ENCODE peak calls at places on chromosomes 11 and 22, in eight cellular contexts. One of them, this sample, is unnamed.

GRCh38 chr11:92735039-92735438 is 234.4 kb upstream of the MTNR1B start:
- DNase-seq in fibroblast of lung: no peak
- DNase-seq in foreskin keratinocyte: no peak
- DNase-seq in right lobe of liver: no peak
- DNase-seq in mammary epithelial cell: no peak
- DNase-seq in colonic mucosa: no peak
- DNase-seq in cardiac muscle cell: peak
- DNase-seq in caudate nucleus: no peak
- DNase-seq in this sample: no peak

GRCh38 chr11:35815556-35816315 is 128.1 kb upstream of the LDLRAD3 start:
- DNase-seq in fibroblast of lung: peak
- DNase-seq in foreskin keratinocyte: no peak
- DNase-seq in right lobe of liver: no peak
- DNase-seq in mammary epithelial cell: no peak
- DNase-seq in colonic mucosa: no peak
- DNase-seq in cardiac muscle cell: peak
- DNase-seq in caudate nucleus: no peak
- DNase-seq in this sample: no peak

GRCh38 chr22:35930933-35931332 is 97.7 kb downstream of the RBFOX2 start:
- DNase-seq in fibroblast of lung: peak
- DNase-seq in foreskin keratinocyte: no peak
- DNase-seq in right lobe of liver: no peak
- DNase-seq in mammary epithelial cell: peak
- DNase-seq in colonic mucosa: no peak
- DNase-seq in cardiac muscle cell: peak
- DNase-seq in caudate nucleus: no peak
- DNase-seq in this sample: no peak

GRCh38 chr22:50157976-50158375 is 12.6 kb upstream of the PANX2 start:
- DNase-seq in fibroblast of lung: no peak
- DNase-seq in foreskin keratinocyte: peak
- DNase-seq in right lobe of liver: no peak
- DNase-seq in mammary epithelial cell: peak
- DNase-seq in colonic mucosa: peak
- DNase-seq in cardiac muscle cell: no peak
- DNase-seq in caudate nucleus: no peak
- DNase-seq in this sample: peak

GRCh38 chr11:128422576-128423370 is 164.6 kb downstream of the ETS1 start:
- DNase-seq in fibroblast of lung: no peak
- DNase-seq in foreskin keratinocyte: no peak
- DNase-seq in right lobe of liver: no peak
- DNase-seq in mammary epithelial cell: no peak
- DNase-seq in colonic mucosa: no peak
- DNase-seq in cardiac muscle cell: no peak
- DNase-seq in caudate nucleus: no peak
- DNase-seq in this sample: peak

GRCh38 chr22:45709004-45709739 is 37.5 kb downstream of the ATXN10 start:
- DNase-seq in fibroblast of lung: peak
- DNase-seq in foreskin keratinocyte: no peak
- DNase-seq in right lobe of liver: no peak
- DNase-seq in mammary epithelial cell: peak
- DNase-seq in colonic mucosa: no peak
- DNase-seq in cardiac muscle cell: peak
- DNase-seq in caudate nucleus: no peak
- DNase-seq in this sample: no peak

GRCh38 chr11:133966147-133966546 is 9.4 kb upstream of the IGSF9B start:
- DNase-seq in fibroblast of lung: no peak
- DNase-seq in foreskin keratinocyte: no peak
- DNase-seq in right lobe of liver: no peak
- DNase-seq in mammary epithelial cell: no peak
- DNase-seq in colonic mucosa: no peak
- DNase-seq in cardiac muscle cell: no peak
- DNase-seq in caudate nucleus: no peak
- DNase-seq in this sample: no peak

GRCh38 chr22:26990503-26991189 is 333.3 kb downstream of the MIAT start:
- DNase-seq in fibroblast of lung: no peak
- DNase-seq in foreskin keratinocyte: no peak
- DNase-seq in right lobe of liver: no peak
- DNase-seq in mammary epithelial cell: no peak
- DNase-seq in colonic mucosa: no peak
- DNase-seq in cardiac muscle cell: no peak
- DNase-seq in caudate nucleus: no peak
- DNase-seq in this sample: no peak

GRCh38 chr22:47793304-47794101 is 1031.1 kb downstream of the TBC1D22A start:
- DNase-seq in fibroblast of lung: no peak
- DNase-seq in foreskin keratinocyte: no peak
- DNase-seq in right lobe of liver: no peak
- DNase-seq in mammary epithelial cell: no peak
- DNase-seq in colonic mucosa: no peak
- DNase-seq in cardiac muscle cell: no peak
- DNase-seq in caudate nucleus: no peak
- DNase-seq in this sample: peak

GRCh38 chr11:59119826-59120225 is 12.8 kb downstream of the FAM111B start:
- DNase-seq in fibroblast of lung: no peak
- DNase-seq in foreskin keratinocyte: no peak
- DNase-seq in right lobe of liver: no peak
- DNase-seq in mammary epithelial cell: no peak
- DNase-seq in colonic mucosa: no peak
- DNase-seq in cardiac muscle cell: no peak
- DNase-seq in caudate nucleus: no peak
- DNase-seq in this sample: no peak

GRCh38 chr11:59117774-59118173 is 10.7 kb downstream of the FAM111B start:
- DNase-seq in fibroblast of lung: no peak
- DNase-seq in foreskin keratinocyte: no peak
- DNase-seq in right lobe of liver: no peak
- DNase-seq in mammary epithelial cell: no peak
- DNase-seq in colonic mucosa: no peak
- DNase-seq in cardiac muscle cell: no peak
- DNase-seq in caudate nucleus: no peak
- DNase-seq in this sample: no peak

GRCh38 chr11:59112494-59112893 is 5.5 kb downstream of the FAM111B start:
- DNase-seq in fibroblast of lung: peak
- DNase-seq in foreskin keratinocyte: no peak
- DNase-seq in right lobe of liver: no peak
- DNase-seq in mammary epithelial cell: no peak
- DNase-seq in colonic mucosa: no peak
- DNase-seq in cardiac muscle cell: no peak
- DNase-seq in caudate nucleus: no peak
- DNase-seq in this sample: no peak

GRCh38 chr11:59115556-59115955 is 8.5 kb downstream of the FAM111B start:
- DNase-seq in fibroblast of lung: no peak
- DNase-seq in foreskin keratinocyte: no peak
- DNase-seq in right lobe of liver: no peak
- DNase-seq in mammary epithelial cell: no peak
- DNase-seq in colonic mucosa: no peak
- DNase-seq in cardiac muscle cell: no peak
- DNase-seq in caudate nucleus: no peak
- DNase-seq in this sample: no peak

DNA sequence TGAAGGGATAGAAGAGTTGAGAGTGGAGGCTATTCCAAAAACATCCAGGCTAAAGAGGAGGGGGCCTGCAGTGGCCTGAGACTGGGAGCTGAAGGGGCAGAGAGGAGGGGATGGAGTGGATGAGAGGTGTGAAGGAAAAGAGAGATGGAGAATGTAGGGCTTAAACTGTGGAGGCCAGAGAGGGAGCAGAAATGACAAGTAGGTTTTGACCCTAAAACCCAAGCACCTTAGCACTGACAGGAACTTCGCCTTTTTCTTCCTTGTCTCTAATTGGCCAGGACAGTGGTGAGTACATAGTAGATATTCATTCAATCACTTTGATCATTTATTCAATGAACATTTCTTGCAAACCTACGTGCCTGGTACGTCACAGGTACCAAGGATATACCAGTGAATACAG is 7.3 kb downstream of the FAM111B start:
- DNase-seq in fibroblast of lung: no peak
- DNase-seq in foreskin keratinocyte: no peak
- DNase-seq in right lobe of liver: no peak
- DNase-seq in mammary epithelial cell: no peak
- DNase-seq in colonic mucosa: no peak
- DNase-seq in cardiac muscle cell: no peak
- DNase-seq in caudate nucleus: no peak
- DNase-seq in this sample: no peak
- H3K27ac ChIP-seq in fibroblast of lung: no peak
- H3K27ac ChIP-seq in foreskin keratinocyte: no peak
- H3K27ac ChIP-seq in right lobe of liver: no peak
- H3K27ac ChIP-seq in mammary epithelial cell: no peak
- H3K27ac ChIP-seq in colonic mucosa: no peak
- H3K27ac ChIP-seq in cardiac muscle cell: no peak
- H3K27ac ChIP-seq in caudate nucleus: no peak
- H3K27ac ChIP-seq in this sample: no peak

GRCh38 chr22:21978564-21979386 is 3.8 kb downstream of the TOP3B start:
- DNase-seq in fibroblast of lung: no peak
- DNase-seq in foreskin keratinocyte: no peak
- DNase-seq in right lobe of liver: peak
- DNase-seq in mammary epithelial cell: no peak
- DNase-seq in colonic mucosa: no peak
- DNase-seq in cardiac muscle cell: no peak
- DNase-seq in caudate nucleus: no peak
- DNase-seq in this sample: no peak

GRCh38 chr22:21984793-21985192 is 2.2 kb upstream of the TOP3B start:
- DNase-seq in fibroblast of lung: peak
- DNase-seq in foreskin keratinocyte: no peak
- DNase-seq in right lobe of liver: no peak
- DNase-seq in mammary epithelial cell: peak
- DNase-seq in colonic mucosa: no peak
- DNase-seq in cardiac muscle cell: peak
- DNase-seq in caudate nucleus: no peak
- DNase-seq in this sample: no peak

GRCh38 chr22:21980547-21980946 is 2.0 kb downstream of the TOP3B start:
- DNase-seq in fibroblast of lung: no peak
- DNase-seq in foreskin keratinocyte: no peak
- DNase-seq in right lobe of liver: peak
- DNase-seq in mammary epithelial cell: no peak
- DNase-seq in colonic mucosa: no peak
- DNase-seq in cardiac muscle cell: no peak
- DNase-seq in caudate nucleus: no peak
- DNase-seq in this sample: peak

GRCh38 chr22:21982338-21982965 is at the start of gene TOP3B:
- DNase-seq in fibroblast of lung: peak
- DNase-seq in foreskin keratinocyte: no peak
- DNase-seq in right lobe of liver: peak
- DNase-seq in mammary epithelial cell: peak
- DNase-seq in colonic mucosa: peak
- DNase-seq in cardiac muscle cell: peak
- DNase-seq in caudate nucleus: peak
- DNase-seq in this sample: peak

DNA sequence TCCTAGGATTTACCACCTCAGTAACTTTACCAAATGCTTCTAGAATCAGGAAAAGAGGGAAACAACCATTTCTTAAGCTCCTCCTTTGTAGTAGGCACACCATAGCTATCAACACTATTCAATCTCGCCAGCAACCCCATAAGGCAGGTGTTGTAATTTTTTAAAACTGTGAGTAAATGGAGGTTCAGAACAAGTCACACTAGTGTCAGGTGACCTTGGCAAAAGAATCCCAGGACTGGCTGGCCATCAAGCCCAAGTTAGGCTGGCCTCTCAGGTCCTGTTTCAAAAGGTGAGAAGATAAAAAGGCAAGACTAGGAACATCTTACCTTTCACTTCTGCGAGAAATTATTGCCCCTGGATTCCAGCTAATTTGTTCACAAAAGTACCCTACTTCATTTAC is 713 bp downstream of the TOP3B start:
- DNase-seq in fibroblast of lung: no peak
- DNase-seq in foreskin keratinocyte: no peak
- DNase-seq in right lobe of liver: no peak
- DNase-seq in mammary epithelial cell: peak
- DNase-seq in colonic mucosa: no peak
- DNase-seq in cardiac muscle cell: no peak
- DNase-seq in caudate nucleus: no peak
- DNase-seq in this sample: no peak
- H3K27ac ChIP-seq in fibroblast of lung: peak
- H3K27ac ChIP-seq in foreskin keratinocyte: peak
- H3K27ac ChIP-seq in right lobe of liver: peak
- H3K27ac ChIP-seq in mammary epithelial cell: peak
- H3K27ac ChIP-seq in colonic mucosa: no peak
- H3K27ac ChIP-seq in cardiac muscle cell: no peak
- H3K27ac ChIP-seq in caudate nucleus: no peak
- H3K27ac ChIP-seq in this sample: peak

DNA sequence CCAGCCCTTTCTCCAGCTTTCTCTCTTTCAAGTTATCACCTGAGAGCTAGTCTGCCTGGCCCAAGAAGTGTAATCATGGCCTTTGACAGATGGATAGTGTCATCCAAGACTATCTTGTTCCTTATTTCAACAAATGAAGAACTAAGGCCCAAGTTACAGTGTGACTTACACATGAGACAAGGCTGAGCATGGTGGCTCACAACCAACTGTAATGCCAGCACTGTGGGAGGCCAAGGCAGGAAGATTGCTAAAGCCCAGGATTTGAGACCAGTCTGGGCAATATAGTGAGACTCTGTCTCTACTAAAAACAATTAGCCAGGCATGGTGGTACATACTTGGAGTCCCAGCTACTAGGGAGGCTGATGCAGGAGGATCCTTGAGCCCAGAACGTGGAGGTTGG is 3.7 kb upstream of the RANGAP1 start:
- DNase-seq in fibroblast of lung: no peak
- DNase-seq in foreskin keratinocyte: no peak
- DNase-seq in right lobe of liver: no peak
- DNase-seq in mammary epithelial cell: no peak
- DNase-seq in colonic mucosa: no peak
- DNase-seq in cardiac muscle cell: no peak
- DNase-seq in caudate nucleus: no peak
- DNase-seq in this sample: no peak
- H3K27ac ChIP-seq in fibroblast of lung: peak
- H3K27ac ChIP-seq in foreskin keratinocyte: no peak
- H3K27ac ChIP-seq in right lobe of liver: no peak
- H3K27ac ChIP-seq in mammary epithelial cell: peak
- H3K27ac ChIP-seq in colonic mucosa: no peak
- H3K27ac ChIP-seq in cardiac muscle cell: no peak
- H3K27ac ChIP-seq in caudate nucleus: no peak
- H3K27ac ChIP-seq in this sample: no peak

GRCh38 chr11:118628861-118629549 is 21.6 kb downstream of the PHLDB1 start:
- DNase-seq in fibroblast of lung: no peak
- DNase-seq in foreskin keratinocyte: no peak
- DNase-seq in right lobe of liver: no peak
- DNase-seq in mammary epithelial cell: no peak
- DNase-seq in colonic mucosa: no peak
- DNase-seq in cardiac muscle cell: no peak
- DNase-seq in caudate nucleus: no peak
- DNase-seq in this sample: no peak

GRCh38 chr11:118627566-118627965 is 20.2 kb downstream of the PHLDB1 start:
- DNase-seq in fibroblast of lung: no peak
- DNase-seq in foreskin keratinocyte: no peak
- DNase-seq in right lobe of liver: no peak
- DNase-seq in mammary epithelial cell: no peak
- DNase-seq in colonic mucosa: no peak
- DNase-seq in cardiac muscle cell: no peak
- DNase-seq in caudate nucleus: no peak
- DNase-seq in this sample: no peak

GRCh38 chr11:118629761-118630661 is 22.6 kb downstream of the PHLDB1 start:
- DNase-seq in fibroblast of lung: no peak
- DNase-seq in foreskin keratinocyte: no peak
- DNase-seq in right lobe of liver: no peak
- DNase-seq in mammary epithelial cell: peak
- DNase-seq in colonic mucosa: peak
- DNase-seq in cardiac muscle cell: no peak
- DNase-seq in caudate nucleus: no peak
- DNase-seq in this sample: no peak

GRCh38 chr11:118628031-118628430 is 20.6 kb downstream of the PHLDB1 start:
- DNase-seq in fibroblast of lung: no peak
- DNase-seq in foreskin keratinocyte: no peak
- DNase-seq in right lobe of liver: no peak
- DNase-seq in mammary epithelial cell: no peak
- DNase-seq in colonic mucosa: no peak
- DNase-seq in cardiac muscle cell: no peak
- DNase-seq in caudate nucleus: no peak
- DNase-seq in this sample: no peak

GRCh38 chr11:118628432-118628831 is 21.0 kb downstream of the PHLDB1 start:
- DNase-seq in fibroblast of lung: no peak
- DNase-seq in foreskin keratinocyte: no peak
- DNase-seq in right lobe of liver: no peak
- DNase-seq in mammary epithelial cell: no peak
- DNase-seq in colonic mucosa: no peak
- DNase-seq in cardiac muscle cell: no peak
- DNase-seq in caudate nucleus: no peak
- DNase-seq in this sample: no peak
- H3K27ac ChIP-seq in fibroblast of lung: no peak
- H3K27ac ChIP-seq in foreskin keratinocyte: no peak
- H3K27ac ChIP-seq in right lobe of liver: no peak
- H3K27ac ChIP-seq in mammary epithelial cell: no peak
- H3K27ac ChIP-seq in colonic mucosa: no peak
- H3K27ac ChIP-seq in cardiac muscle cell: no peak
- H3K27ac ChIP-seq in caudate nucleus: peak
- H3K27ac ChIP-seq in this sample: no peak

This sample was measured in Peyer's patch.